ENCODE peak calls at places on chromosome 2, in four cellular contexts. One of them, this sample, is unnamed.

GRCh38 chr2:180943275-180943674 is 37.1 kb upstream of the UBE2E3 start:
- DNase-seq in GM12878: no peak
- DNase-seq in endothelial cell of umbilical vein: no peak
- DNase-seq in K562: no peak
- DNase-seq in this sample: no peak

GRCh38 chr2:239951117-239951734 is 73.9 kb downstream of the NDUFA10 start:
- DNase-seq in GM12878: no peak
- DNase-seq in endothelial cell of umbilical vein: no peak
- DNase-seq in K562: no peak
- DNase-seq in this sample: no peak

GRCh38 chr2:180999274-180999964 is 19.0 kb downstream of the UBE2E3 start:
- DNase-seq in endothelial cell of umbilical vein: no peak
- DNase-seq in GM12878: no peak
- DNase-seq in K562: no peak
- DNase-seq in this sample: no peak

GRCh38 chr2:42110287-42110973 is 58.7 kb upstream of the EML4 start:
- DNase-seq in GM12878: no peak
- DNase-seq in K562: no peak
- DNase-seq in endothelial cell of umbilical vein: no peak
- DNase-seq in this sample: peak; percentile 70

GRCh38 chr2:15626967-15627366 is 35.3 kb downstream of the DDX1 start:
- DNase-seq in K562: no peak
- DNase-seq in GM12878: no peak
- DNase-seq in endothelial cell of umbilical vein: no peak
- DNase-seq in this sample: no peak

GRCh38 chr2:168096158-168096557 is 151.2 kb downstream of the STK39 start:
- DNase-seq in endothelial cell of umbilical vein: no peak
- DNase-seq in K562: no peak
- DNase-seq in GM12878: no peak
- DNase-seq in this sample: no peak

GRCh38 chr2:163600801-163601200 is 135.0 kb downstream of the FIGN start:
- DNase-seq in endothelial cell of umbilical vein: no peak
- DNase-seq in GM12878: no peak
- DNase-seq in K562: no peak
- DNase-seq in this sample: no peak

GRCh38 chr2:1730047-1730937 is 14.0 kb downstream of the PXDN start:
- DNase-seq in GM12878: no peak
- DNase-seq in endothelial cell of umbilical vein: peak; percentile 54
- DNase-seq in K562: no peak
- DNase-seq in this sample: peak; percentile 89

GRCh38 chr2:181807526-181807925 is 84.0 kb upstream of the ITPRID2 start:
- DNase-seq in GM12878: no peak
- DNase-seq in endothelial cell of umbilical vein: no peak
- DNase-seq in K562: no peak
- DNase-seq in this sample: no peak

GRCh38 chr2:219643084-219643473 is 15.6 kb downstream of the SLC4A3 start:
- DNase-seq in K562: no peak
- DNase-seq in GM12878: no peak
- DNase-seq in endothelial cell of umbilical vein: no peak
- DNase-seq in this sample: no peak

GRCh38 chr2:169363570-169364150 is 1.3 kb upstream of the LRP2 start:
- DNase-seq in GM12878: no peak
- DNase-seq in endothelial cell of umbilical vein: peak; percentile 6
- DNase-seq in K562: no peak
- DNase-seq in this sample: no peak

GRCh38 chr2:164675698-164676097 is 54.4 kb upstream of the GRB14 start:
- DNase-seq in K562: no peak
- DNase-seq in GM12878: no peak
- DNase-seq in endothelial cell of umbilical vein: no peak
- DNase-seq in this sample: no peak

GRCh38 chr2:55357907-55358306 is 61.7 kb downstream of the CCDC88A start:
- DNase-seq in K562: no peak
- DNase-seq in endothelial cell of umbilical vein: no peak
- DNase-seq in GM12878: no peak
- DNase-seq in this sample: peak; percentile 69

GRCh38 chr2:25709349-25709748 is 36.0 kb upstream of the DTNB start:
- DNase-seq in endothelial cell of umbilical vein: no peak
- DNase-seq in K562: no peak
- DNase-seq in GM12878: no peak
- DNase-seq in this sample: no peak

GRCh38 chr2:19648583-19648982 is 253.2 kb downstream of the TTC32 start:
- DNase-seq in GM12878: no peak
- DNase-seq in endothelial cell of umbilical vein: no peak
- DNase-seq in K562: no peak
- DNase-seq in this sample: peak; percentile 90

GRCh38 chr2:219871396-219871795 is 244.0 kb downstream of the SLC4A3 start:
- DNase-seq in GM12878: no peak
- DNase-seq in K562: no peak
- DNase-seq in endothelial cell of umbilical vein: no peak
- DNase-seq in this sample: no peak

GRCh38 chr2:46548103-46548486 is 68.7 kb downstream of the TMEM247 start:
- DNase-seq in K562: no peak
- DNase-seq in GM12878: no peak
- DNase-seq in endothelial cell of umbilical vein: no peak
- DNase-seq in this sample: no peak

GRCh38 chr2:69829243-69830044 is at the start of gene GMCL1:
- DNase-seq in endothelial cell of umbilical vein: peak; percentile 98
- DNase-seq in K562: peak; percentile 93
- DNase-seq in GM12878: peak; percentile 92
- DNase-seq in this sample: peak; percentile 94

GRCh38 chr2:47869859-47870258 is 36.4 kb downstream of the FBXO11 start:
- DNase-seq in GM12878: no peak
- DNase-seq in K562: no peak
- DNase-seq in endothelial cell of umbilical vein: peak; percentile 29
- DNase-seq in this sample: peak; percentile 25

GRCh38 chr2:47868611-47869352 is 37.5 kb downstream of the FBXO11 start:
- DNase-seq in GM12878: no peak
- DNase-seq in endothelial cell of umbilical vein: peak; percentile 65
- DNase-seq in K562: no peak
- DNase-seq in this sample: no peak

GRCh38 chr2:47870668-47871540 is 35.4 kb downstream of the FBXO11 start:
- DNase-seq in K562: no peak
- DNase-seq in GM12878: no peak
- DNase-seq in endothelial cell of umbilical vein: no peak
- DNase-seq in this sample: no peak

GRCh38 chr2:47864566-47864965 is 41.7 kb downstream of the FBXO11 start:
- DNase-seq in GM12878: no peak
- DNase-seq in endothelial cell of umbilical vein: no peak
- DNase-seq in K562: no peak
- DNase-seq in this sample: no peak

GRCh38 chr2:47867205-47867604 is 39.1 kb downstream of the FBXO11 start:
- DNase-seq in endothelial cell of umbilical vein: peak; percentile 97
- DNase-seq in GM12878: no peak
- DNase-seq in K562: no peak
- DNase-seq in this sample: peak; percentile 75
- H3K4me3 ChIP-seq in endothelial cell of umbilical vein: no peak overlapping the region
- H3K4me3 ChIP-seq in GM12878: no peak overlapping the region
- H3K4me3 ChIP-seq in K562: no peak overlapping the region
- H3K4me3 ChIP-seq in this sample: no peak overlapping the region

GRCh38 chr2:109374548-109375130 is 239.1 kb downstream of the SEPTIN10 start:
- DNase-seq in endothelial cell of umbilical vein: no peak
- DNase-seq in K562: no peak
- DNase-seq in GM12878: no peak
- DNase-seq in this sample: no peak

GRCh38 chr2:109373791-109374547 is 239.8 kb downstream of the SEPTIN10 start:
- DNase-seq in K562: no peak
- DNase-seq in endothelial cell of umbilical vein: no peak
- DNase-seq in GM12878: no peak
- DNase-seq in this sample: no peak

GRCh38 chr2:109375656-109376055 is 238.1 kb downstream of the SEPTIN10 start:
- DNase-seq in K562: no peak
- DNase-seq in endothelial cell of umbilical vein: no peak
- DNase-seq in GM12878: no peak
- DNase-seq in this sample: no peak

GRCh38 chr2:109376115-109376514 is 237.7 kb downstream of the SEPTIN10 start:
- DNase-seq in K562: no peak
- DNase-seq in GM12878: no peak
- DNase-seq in endothelial cell of umbilical vein: no peak
- DNase-seq in this sample: peak; percentile 67

GRCh38 chr2:109375131-109375561 is 238.6 kb downstream of the SEPTIN10 start:
- DNase-seq in GM12878: no peak
- DNase-seq in K562: no peak
- DNase-seq in endothelial cell of umbilical vein: no peak
- DNase-seq in this sample: no peak
- TF ChIP-seq FOS in GM12878: no peak
- TF ChIP-seq FOS in K562: no peak
- TF ChIP-seq FOS in endothelial cell of umbilical vein: no peak
- TF ChIP-seq FOS in this sample: no peak

GRCh38 chr2:9565436-9566153 is 10.0 kb upstream of the ADAM17 start:
- DNase-seq in endothelial cell of umbilical vein: peak; percentile 94
- DNase-seq in GM12878: no peak
- DNase-seq in K562: no peak
- DNase-seq in this sample: peak; percentile 96
- H3K4me3 ChIP-seq in endothelial cell of umbilical vein: no peak overlapping the region
- H3K4me3 ChIP-seq in GM12878: no peak overlapping the region
- H3K4me3 ChIP-seq in K562: no peak overlapping the region
- H3K4me3 ChIP-seq in this sample: no peak overlapping the region

DNA sequence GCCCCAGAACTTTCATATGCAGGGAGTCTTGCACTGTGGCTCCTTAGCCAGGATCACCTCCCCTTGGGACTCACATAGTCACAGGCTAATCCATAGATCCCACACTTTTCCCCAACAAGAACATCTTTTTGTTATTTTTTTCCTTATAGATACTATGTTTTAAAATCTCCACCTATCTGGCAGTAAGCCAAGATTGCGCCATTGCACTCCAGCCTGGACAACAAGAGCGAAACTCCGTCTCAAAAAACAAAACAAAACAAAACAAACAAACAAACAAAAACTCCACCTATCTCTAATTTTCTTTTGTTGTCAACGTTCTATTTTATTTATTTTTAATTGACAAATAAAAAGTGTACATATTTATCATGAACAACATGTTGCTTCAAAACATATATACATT is 141.7 kb downstream of the PDE11A start:
- DNase-seq in endothelial cell of umbilical vein: no peak
- DNase-seq in K562: no peak
- DNase-seq in GM12878: no peak
- DNase-seq in this sample: no peak
- TF ChIP-seq FOS in endothelial cell of umbilical vein: no peak
- TF ChIP-seq FOS in K562: no peak
- TF ChIP-seq FOS in GM12878: no peak
- TF ChIP-seq FOS in this sample: no peak

GRCh38 chr2:44191739-44192138 is 23.1 kb downstream of the PPM1B start:
- DNase-seq in GM12878: peak; percentile 42
- DNase-seq in K562: no peak
- DNase-seq in endothelial cell of umbilical vein: no peak
- DNase-seq in this sample: no peak
- H3K4me3 ChIP-seq in GM12878: peak overlapping the region; percentile 37
- H3K4me3 ChIP-seq in K562: no peak overlapping the region
- H3K4me3 ChIP-seq in endothelial cell of umbilical vein: no peak overlapping the region
- H3K4me3 ChIP-seq in this sample: no peak overlapping the region